ENCODE peak calls at places on chromosomes 1 and 21, in six cellular contexts. One of them, this sample, is unnamed.

GRCh38 chr1:25522240-25522639 is 21.2 kb upstream of the LDLRAP1 start:
- DNase-seq in transverse colon: no peak
- DNase-seq in sigmoid colon: no peak
- DNase-seq in GM12892: no peak
- DNase-seq in breast epithelium: no peak
- DNase-seq in esophagus muscularis mucosa: no peak
- DNase-seq in this sample: no peak

GRCh38 chr21:44450402-44450801 is 4.9 kb upstream of the LRRC3 start:
- DNase-seq in sigmoid colon: no peak
- DNase-seq in transverse colon: no peak
- DNase-seq in breast epithelium: peak; percentile 25
- DNase-seq in esophagus muscularis mucosa: no peak
- DNase-seq in GM12892: no peak
- DNase-seq in this sample: no peak

GRCh38 chr1:91575909-91576519 is 75.4 kb downstream of the CDC7 start:
- DNase-seq in GM12892: no peak
- DNase-seq in sigmoid colon: no peak
- DNase-seq in transverse colon: no peak
- DNase-seq in breast epithelium: no peak
- DNase-seq in esophagus muscularis mucosa: peak; percentile 85
- DNase-seq in this sample: no peak

GRCh38 chr1:232556336-232556735 is 73.6 kb downstream of the SIPA1L2 start:
- DNase-seq in breast epithelium: no peak
- DNase-seq in esophagus muscularis mucosa: no peak
- DNase-seq in GM12892: no peak
- DNase-seq in sigmoid colon: no peak
- DNase-seq in transverse colon: no peak
- DNase-seq in this sample: no peak

GRCh38 chr1:116954450-116954849 is 44.7 kb downstream of the PTGFRN start:
- DNase-seq in GM12892: no peak
- DNase-seq in esophagus muscularis mucosa: peak; percentile 92
- DNase-seq in breast epithelium: no peak
- DNase-seq in sigmoid colon: peak; percentile 77
- DNase-seq in transverse colon: no peak
- DNase-seq in this sample: no peak

GRCh38 chr1:42679364-42679983 is 2.7 kb upstream of the YBX1 start:
- DNase-seq in transverse colon: no peak
- DNase-seq in breast epithelium: no peak
- DNase-seq in GM12892: no peak
- DNase-seq in sigmoid colon: no peak
- DNase-seq in esophagus muscularis mucosa: no peak
- DNase-seq in this sample: no peak

GRCh38 chr1:212035835-212036605 is 472 bp downstream of the DTL start:
- DNase-seq in breast epithelium: no peak
- DNase-seq in sigmoid colon: no peak
- DNase-seq in transverse colon: no peak
- DNase-seq in esophagus muscularis mucosa: no peak
- DNase-seq in GM12892: no peak
- DNase-seq in this sample: no peak

GRCh38 chr1:32695098-32695904 is 7.3 kb downstream of the SYNC start:
- DNase-seq in transverse colon: peak; percentile 56
- DNase-seq in esophagus muscularis mucosa: no peak
- DNase-seq in breast epithelium: peak; percentile 92
- DNase-seq in sigmoid colon: peak; percentile 85
- DNase-seq in GM12892: no peak
- DNase-seq in this sample: peak; percentile 90

GRCh38 chr1:200909071-200909470 is 14.4 kb downstream of the INAVA start:
- DNase-seq in GM12892: no peak
- DNase-seq in esophagus muscularis mucosa: no peak
- DNase-seq in transverse colon: no peak
- DNase-seq in breast epithelium: no peak
- DNase-seq in sigmoid colon: peak; percentile 59
- DNase-seq in this sample: no peak

GRCh38 chr1:71228236-71228635 is 147.4 kb upstream of the ZRANB2 start:
- DNase-seq in esophagus muscularis mucosa: no peak
- DNase-seq in sigmoid colon: no peak
- DNase-seq in GM12892: no peak
- DNase-seq in breast epithelium: no peak
- DNase-seq in transverse colon: no peak
- DNase-seq in this sample: no peak

GRCh38 chr1:177170756-177171535 is at the start of gene BRINP2:
- DNase-seq in breast epithelium: no peak
- DNase-seq in sigmoid colon: no peak
- DNase-seq in esophagus muscularis mucosa: no peak
- DNase-seq in GM12892: peak; percentile 23
- DNase-seq in transverse colon: peak; percentile 15
- DNase-seq in this sample: peak; percentile 56

GRCh38 chr1:1889847-1890505 is 911 bp downstream of the GNB1 start:
- DNase-seq in GM12892: peak; percentile 62
- DNase-seq in sigmoid colon: no peak
- DNase-seq in transverse colon: peak; percentile 52
- DNase-seq in breast epithelium: no peak
- DNase-seq in esophagus muscularis mucosa: no peak
- DNase-seq in this sample: peak; percentile 62

GRCh38 chr1:236480758-236481436 is 42.9 kb upstream of the LGALS8 start:
- DNase-seq in sigmoid colon: no peak
- DNase-seq in esophagus muscularis mucosa: no peak
- DNase-seq in transverse colon: peak; percentile 19
- DNase-seq in GM12892: no peak
- DNase-seq in breast epithelium: no peak
- DNase-seq in this sample: peak; percentile 69

GRCh38 chr1:225845633-225846259 is 35.8 kb downstream of the EPHX1 start:
- DNase-seq in GM12892: no peak
- DNase-seq in transverse colon: peak; percentile 74
- DNase-seq in breast epithelium: peak; percentile 79
- DNase-seq in esophagus muscularis mucosa: no peak
- DNase-seq in sigmoid colon: peak; percentile 93
- DNase-seq in this sample: peak; percentile 72

GRCh38 chr1:154983776-154984466 is 777 bp downstream of the FLAD1 start:
- DNase-seq in transverse colon: no peak
- DNase-seq in breast epithelium: no peak
- DNase-seq in esophagus muscularis mucosa: no peak
- DNase-seq in GM12892: no peak
- DNase-seq in sigmoid colon: peak; percentile 62
- DNase-seq in this sample: no peak

GRCh38 chr1:56526571-56527174 is 52.7 kb downstream of the PLPP3 start:
- DNase-seq in esophagus muscularis mucosa: no peak
- DNase-seq in GM12892: no peak
- DNase-seq in transverse colon: peak; percentile 21
- DNase-seq in sigmoid colon: no peak
- DNase-seq in breast epithelium: no peak
- DNase-seq in this sample: no peak

GRCh38 chr1:180586671-180587155 is 27.9 kb downstream of the OVAAL start:
- DNase-seq in sigmoid colon: no peak
- DNase-seq in GM12892: no peak
- DNase-seq in transverse colon: no peak
- DNase-seq in esophagus muscularis mucosa: no peak
- DNase-seq in breast epithelium: no peak
- DNase-seq in this sample: peak; percentile 78

GRCh38 chr21:33299181-33299752 is 25.5 kb upstream of the IFNAR1 start:
- DNase-seq in sigmoid colon: no peak
- DNase-seq in transverse colon: peak; percentile 18
- DNase-seq in breast epithelium: no peak
- DNase-seq in GM12892: peak; percentile 36
- DNase-seq in esophagus muscularis mucosa: no peak
- DNase-seq in this sample: no peak

GRCh38 chr1:147168626-147169058 is 3.6 kb downstream of the PRKAB2 start:
- DNase-seq in breast epithelium: no peak
- DNase-seq in sigmoid colon: no peak
- DNase-seq in GM12892: no peak
- DNase-seq in transverse colon: peak; percentile 73
- DNase-seq in esophagus muscularis mucosa: no peak
- DNase-seq in this sample: peak; percentile 48

GRCh38 chr1:54400321-54400720 is 5.9 kb downstream of the SSBP3 start:
- DNase-seq in transverse colon: no peak
- DNase-seq in breast epithelium: no peak
- DNase-seq in esophagus muscularis mucosa: no peak
- DNase-seq in GM12892: no peak
- DNase-seq in sigmoid colon: no peak
- DNase-seq in this sample: no peak

GRCh38 chr1:30697977-30698376 is 25.4 kb downstream of the MATN1 start:
- DNase-seq in breast epithelium: no peak
- DNase-seq in GM12892: peak; percentile 45
- DNase-seq in sigmoid colon: peak; percentile 67
- DNase-seq in esophagus muscularis mucosa: no peak
- DNase-seq in transverse colon: no peak
- DNase-seq in this sample: no peak

GRCh38 chr1:240709676-240710075 is 97.7 kb upstream of the GREM2 start:
- DNase-seq in sigmoid colon: no peak
- DNase-seq in esophagus muscularis mucosa: no peak
- DNase-seq in GM12892: no peak
- DNase-seq in breast epithelium: no peak
- DNase-seq in transverse colon: no peak
- DNase-seq in this sample: no peak

GRCh38 chr1:149849947-149850360 is 49.4 kb upstream of the BOLA1 start:
- DNase-seq in sigmoid colon: no peak
- DNase-seq in GM12892: no peak
- DNase-seq in breast epithelium: no peak
- DNase-seq in transverse colon: no peak
- DNase-seq in esophagus muscularis mucosa: no peak
- DNase-seq in this sample: no peak

GRCh38 chr21:43295016-43295958 is 126.5 kb downstream of the CRYAA start:
- DNase-seq in transverse colon: no peak
- DNase-seq in esophagus muscularis mucosa: no peak
- DNase-seq in sigmoid colon: no peak
- DNase-seq in breast epithelium: no peak
- DNase-seq in GM12892: no peak
- DNase-seq in this sample: no peak

GRCh38 chr21:43298546-43299440 is 128.1 kb downstream of the SIK1 start:
- DNase-seq in GM12892: no peak
- DNase-seq in esophagus muscularis mucosa: no peak
- DNase-seq in transverse colon: no peak
- DNase-seq in breast epithelium: no peak
- DNase-seq in sigmoid colon: no peak
- DNase-seq in this sample: no peak

GRCh38 chr21:43297989-43298388 is 128.9 kb downstream of the SIK1 start:
- DNase-seq in esophagus muscularis mucosa: no peak
- DNase-seq in breast epithelium: no peak
- DNase-seq in sigmoid colon: no peak
- DNase-seq in transverse colon: no peak
- DNase-seq in GM12892: no peak
- DNase-seq in this sample: no peak

GRCh38 chr21:43299441-43300277 is 127.3 kb downstream of the SIK1 start:
- DNase-seq in esophagus muscularis mucosa: no peak
- DNase-seq in transverse colon: no peak
- DNase-seq in GM12892: no peak
- DNase-seq in breast epithelium: no peak
- DNase-seq in sigmoid colon: no peak
- DNase-seq in this sample: no peak

GRCh38 chr21:43297411-43297981 is 128.7 kb downstream of the CRYAA start:
- DNase-seq in breast epithelium: no peak
- DNase-seq in transverse colon: no peak
- DNase-seq in esophagus muscularis mucosa: no peak
- DNase-seq in GM12892: no peak
- DNase-seq in sigmoid colon: no peak
- DNase-seq in this sample: no peak
- TF ChIP-seq POLR2AphosphoS5 in breast epithelium: no peak
- TF ChIP-seq POLR2AphosphoS5 in transverse colon: no peak
- TF ChIP-seq POLR2AphosphoS5 in esophagus muscularis mucosa: no peak
- TF ChIP-seq POLR2AphosphoS5 in GM12892: no peak
- TF ChIP-seq POLR2AphosphoS5 in sigmoid colon: no peak
- TF ChIP-seq POLR2AphosphoS5 in this sample: no peak

DNA sequence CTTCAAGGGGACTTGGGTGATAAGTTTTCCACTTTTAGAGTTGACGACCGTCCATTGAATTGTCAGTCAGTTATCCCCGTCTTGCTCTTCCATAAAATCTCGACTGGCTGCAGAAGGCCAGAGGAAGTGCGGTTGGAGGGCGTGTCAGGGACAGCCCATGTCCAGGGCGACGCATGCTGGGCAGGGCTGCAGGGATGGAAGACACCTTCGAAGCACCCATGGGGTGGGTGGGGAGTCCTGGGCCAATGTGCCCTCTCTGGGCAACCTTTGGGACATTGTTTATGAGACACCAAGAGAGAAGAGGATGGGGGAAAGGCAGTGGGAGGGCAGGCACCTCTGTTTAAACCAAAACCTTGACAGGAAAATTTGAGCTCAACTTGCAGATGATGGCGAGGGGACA is 38.6 kb upstream of the EDN2 start:
- DNase-seq in GM12892: no peak
- DNase-seq in transverse colon: no peak
- DNase-seq in breast epithelium: no peak
- DNase-seq in esophagus muscularis mucosa: no peak
- DNase-seq in sigmoid colon: no peak
- DNase-seq in this sample: no peak
- TF ChIP-seq POLR2AphosphoS5 in GM12892: no peak
- TF ChIP-seq POLR2AphosphoS5 in transverse colon: no peak
- TF ChIP-seq POLR2AphosphoS5 in breast epithelium: no peak
- TF ChIP-seq POLR2AphosphoS5 in esophagus muscularis mucosa: no peak
- TF ChIP-seq POLR2AphosphoS5 in sigmoid colon: no peak
- TF ChIP-seq POLR2AphosphoS5 in this sample: no peak

DNA sequence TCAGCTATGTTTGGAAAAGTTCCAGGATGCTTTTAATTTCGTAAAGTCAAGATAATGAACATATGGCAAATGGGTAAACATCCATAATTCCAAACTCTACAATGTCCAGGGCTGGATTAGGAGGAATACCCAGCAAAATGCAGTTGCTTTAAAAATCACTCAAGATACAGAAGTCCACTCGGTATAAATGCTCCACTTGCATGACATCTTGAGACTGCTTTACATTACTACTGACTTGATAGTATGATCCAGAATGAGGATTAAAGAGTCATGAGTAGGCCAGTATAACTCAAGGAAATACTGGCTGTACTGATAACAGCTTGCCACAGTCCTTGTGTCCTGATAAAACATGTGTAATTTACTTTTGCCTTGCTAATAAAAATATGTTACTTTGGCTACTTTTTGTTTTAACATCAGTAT is 58.3 kb upstream of the ANGPTL3 start:
- DNase-seq in breast epithelium: no peak
- DNase-seq in esophagus muscularis mucosa: no peak
- DNase-seq in sigmoid colon: no peak
- DNase-seq in GM12892: no peak
- DNase-seq in transverse colon: no peak
- DNase-seq in this sample: no peak
- TF ChIP-seq POLR2AphosphoS5 in breast epithelium: no peak
- TF ChIP-seq POLR2AphosphoS5 in esophagus muscularis mucosa: no peak
- TF ChIP-seq POLR2AphosphoS5 in sigmoid colon: no peak
- TF ChIP-seq POLR2AphosphoS5 in GM12892: no peak
- TF ChIP-seq POLR2AphosphoS5 in transverse colon: no peak
- TF ChIP-seq POLR2AphosphoS5 in this sample: no peak

GRCh38 chr1:9652379-9653194 is 1.1 kb downstream of the PIK3CD start:
- DNase-seq in GM12892: no peak
- DNase-seq in breast epithelium: no peak
- DNase-seq in esophagus muscularis mucosa: no peak
- DNase-seq in sigmoid colon: no peak
- DNase-seq in transverse colon: peak; percentile 42
- DNase-seq in this sample: peak; percentile 31

GRCh38 chr1:9655127-9655723 is 3.7 kb downstream of the PIK3CD start:
- DNase-seq in transverse colon: no peak
- DNase-seq in GM12892: no peak
- DNase-seq in sigmoid colon: no peak
- DNase-seq in breast epithelium: no peak
- DNase-seq in esophagus muscularis mucosa: no peak
- DNase-seq in this sample: no peak

GRCh38 chr1:9653195-9653782 is 1.8 kb downstream of the PIK3CD start:
- DNase-seq in GM12892: no peak
- DNase-seq in breast epithelium: no peak
- DNase-seq in sigmoid colon: no peak
- DNase-seq in transverse colon: no peak
- DNase-seq in esophagus muscularis mucosa: no peak
- DNase-seq in this sample: no peak

GRCh38 chr1:9655836-9656235 is 4.3 kb downstream of the PIK3CD start:
- DNase-seq in sigmoid colon: no peak
- DNase-seq in transverse colon: no peak
- DNase-seq in esophagus muscularis mucosa: no peak
- DNase-seq in breast epithelium: no peak
- DNase-seq in GM12892: no peak
- DNase-seq in this sample: no peak

GRCh38 chr1:9653783-9654517 is 2.4 kb downstream of the PIK3CD start:
- DNase-seq in GM12892: no peak
- DNase-seq in transverse colon: no peak
- DNase-seq in esophagus muscularis mucosa: no peak
- DNase-seq in sigmoid colon: no peak
- DNase-seq in breast epithelium: no peak
- DNase-seq in this sample: no peak
- TF ChIP-seq POLR2AphosphoS5 in GM12892: no peak
- TF ChIP-seq POLR2AphosphoS5 in transverse colon: no peak
- TF ChIP-seq POLR2AphosphoS5 in esophagus muscularis mucosa: no peak
- TF ChIP-seq POLR2AphosphoS5 in sigmoid colon: no peak
- TF ChIP-seq POLR2AphosphoS5 in breast epithelium: no peak
- TF ChIP-seq POLR2AphosphoS5 in this sample: no peak

This sample was measured in stomach.